ENCODE peak calls at places on chromosomes 12 and 14, in six cellular contexts. S is effector memory CD4-positive, alpha-beta T cell; V is fibroblast of lung; M is naive thymus-derived CD4-positive, alpha-beta T cell; Q is osteoblast; J is A673. F is an unnamed sample.
A peak's percentile ranks its signal among the peaks of the same experiment; 100 is the strongest.

GRCh38 chr12:47995976-47996375 is 8.3 kb downstream of the COL2A1 start:
- DNase-seq in V (peak; percentile 79), Q (peak; percentile 74), S (no peak), J (no peak), M (no peak), F (no peak)

GRCh38 chr12:40158592-40159111 is 52.8 kb upstream of the SLC2A13 start:
- DNase-seq in Q (no peak), M (no peak), J (no peak), V (no peak), S (no peak), F (no peak)

GRCh38 chr12:53820503-53820902 is 68.7 kb upstream of the CISTR start:
- DNase-seq in J (peak; percentile 63), M (no peak), S (no peak), Q (no peak), V (peak; percentile 31), F (no peak)

GRCh38 chr12:3367750-3368444 is 123.1 kb upstream of the PRMT8 start:
- DNase-seq in Q (peak; percentile 77), J (no peak), M (no peak), S (no peak), V (no peak), F (no peak)

GRCh38 chr14:103186894-103187586 is 63.8 kb downstream of the TNFAIP2 start:
- DNase-seq in M (no peak), Q (no peak), V (no peak), S (no peak), J (no peak), F (no peak)

GRCh38 chr14:64303471-64303917 is 9.3 kb upstream of the ESR2 start:
- DNase-seq in S (no peak), J (peak; percentile 81), M (peak; percentile 47), V (peak; percentile 75), Q (peak; percentile 84), F (no peak)

GRCh38 chr12:101019193-101019592 is 190.8 kb downstream of the SLC5A8 start:
- DNase-seq in M (no peak), V (no peak), S (no peak), Q (no peak), J (no peak), F (no peak)

GRCh38 chr12:104458645-104459555 is 2.2 kb downstream of the CHST11 start:
- DNase-seq in V (no peak), M (no peak), S (no peak), J (peak; percentile 14), Q (peak; percentile 94), F (peak; percentile 47)

GRCh38 chr14:99509871-99510555 is 28.8 kb downstream of the CCNK start:
- DNase-seq in Q (peak; percentile 65), J (no peak), M (no peak), V (no peak), S (no peak), F (no peak)

GRCh38 chr12:86613306-86613705 is 357.1 kb upstream of the MGAT4C start:
- DNase-seq in S (no peak), V (peak; percentile 71), J (peak; percentile 47), Q (no peak), M (no peak), F (no peak)

GRCh38 chr14:39419272-39419671 is 13.0 kb downstream of the FBXO33 start:
- DNase-seq in V (no peak), M (no peak), J (peak; percentile 17), Q (no peak), S (no peak), F (no peak)

GRCh38 chr12:11943919-11944318 is 126.8 kb upstream of the BCL2L14 start:
- DNase-seq in Q (no peak), V (no peak), S (no peak), J (no peak), M (no peak), F (no peak)

GRCh38 chr12:110174373-110174996 is 50.3 kb downstream of the IFT81 start:
- DNase-seq in V (no peak), S (no peak), Q (peak; percentile 15), J (peak; percentile 24), M (no peak), F (no peak)

GRCh38 chr14:91416744-91417133 is 881 bp downstream of the CCDC88C start:
- DNase-seq in Q (no peak), S (no peak), M (no peak), J (peak; percentile 21), V (no peak), F (no peak)

GRCh38 chr14:75736845-75737485 is 75.9 kb downstream of the TTLL5 start:
- DNase-seq in S (no peak), Q (no peak), V (no peak), J (no peak), M (no peak), F (no peak)

GRCh38 chr14:90382491-90383125 is 14.2 kb upstream of the CALM1 start:
- DNase-seq in S (peak; percentile 52), V (peak; percentile 86), J (peak; percentile 85), M (peak; percentile 75), Q (peak; percentile 77), F (peak; percentile 71)

GRCh38 chr12:54538136-54538700 is 11.2 kb upstream of the PDE1B start:
- DNase-seq in Q (no peak), J (no peak), V (no peak), S (no peak), M (no peak), F (no peak)

GRCh38 chr12:3967556-3968160 is 94.5 kb upstream of the PARP11 start:
- DNase-seq in S (no peak), J (no peak), M (no peak), V (no peak), Q (no peak), F (no peak)

GRCh38 chr12:112148031-112148513 is 22.7 kb downstream of the TRAFD1 start:
- DNase-seq in V (peak; percentile 65), Q (peak; percentile 69), M (no peak), S (no peak), J (peak; percentile 61), F (no peak)

GRCh38 chr12:7947011-7947410 is 11.0 kb upstream of the SLC2A3 start:
- DNase-seq in V (no peak), S (no peak), J (no peak), M (no peak), Q (no peak), F (no peak)

GRCh38 chr12:125017801-125018200 is 24.4 kb downstream of the BRI3BP start:
- DNase-seq in Q (no peak), V (no peak), M (no peak), J (no peak), S (no peak), F (no peak)

GRCh38 chr12:30533518-30533917 is 162.2 kb downstream of the IPO8 start:
- DNase-seq in S (no peak), M (no peak), Q (no peak), J (no peak), V (peak; percentile 19), F (no peak)

GRCh38 chr12:119668315-119668651 is 350 bp downstream of the PRKAB1 start:
- DNase-seq in M (no peak), J (no peak), Q (peak; percentile 65), V (peak; percentile 11), S (no peak), F (no peak)

GRCh38 chr14:74488788-74489397 is 4.2 kb downstream of the NPC2 start:
- DNase-seq in J (peak; percentile 11), M (no peak), Q (no peak), V (peak; percentile 53), S (no peak), F (no peak)

GRCh38 chr12:40942326-40942725 is 245.8 kb upstream of the PDZRN4 start:
- DNase-seq in Q (no peak), S (no peak), M (no peak), J (no peak), V (no peak), F (no peak)

GRCh38 chr12:31736472-31736871 is 7.7 kb upstream of the AMN1 start:
- DNase-seq in J (no peak), M (peak; percentile 68), S (peak; percentile 59), V (peak; percentile 36), Q (peak; percentile 71), F (no peak)

GRCh38 chr12:6327159-6327558 is 14.7 kb downstream of the TNFRSF1A start:
- DNase-seq in M (no peak), S (no peak), Q (peak; percentile 86), J (no peak), V (no peak), F (no peak)

GRCh38 chr12:6328045-6328779 is 13.7 kb downstream of the TNFRSF1A start:
- DNase-seq in Q (peak; percentile 91), J (no peak), V (no peak), S (no peak), M (no peak), F (no peak)

GRCh38 chr12:6326316-6326959 is 15.4 kb downstream of the TNFRSF1A start:
- DNase-seq in S (no peak), V (peak; percentile 68), J (peak; percentile 82), M (no peak), Q (peak; percentile 96), F (no peak)

GRCh38 chr12:6328945-6329692 is 12.8 kb downstream of the TNFRSF1A start:
- DNase-seq in S (no peak), V (no peak), J (no peak), Q (peak; percentile 32), M (no peak), F (no peak)

DNA sequence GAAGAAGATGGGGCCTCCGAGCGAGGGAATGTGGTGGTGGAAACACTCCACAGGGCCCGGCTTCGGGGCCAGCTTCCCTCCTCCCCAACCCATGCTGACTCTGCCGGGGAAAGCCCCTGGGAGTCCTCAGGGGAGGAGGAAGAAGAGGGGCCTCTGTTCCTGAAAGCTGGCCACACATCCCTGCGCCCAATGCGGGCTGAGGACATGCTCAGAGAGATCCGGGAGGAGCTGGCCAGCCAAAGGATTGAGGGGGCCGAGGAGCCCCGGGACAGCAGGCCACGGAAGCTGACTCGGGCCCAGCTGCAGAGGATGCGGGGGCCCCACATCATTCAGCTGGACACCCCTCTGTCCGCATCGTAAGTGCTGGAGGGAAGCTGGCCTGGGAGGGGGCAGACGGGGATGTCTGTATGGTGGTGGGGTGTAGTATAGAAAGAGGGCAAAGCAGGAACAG is 14.3 kb downstream of the TNFRSF1A start:
- DNase-seq in Q (peak; percentile 87), S (no peak), V (no peak), M (no peak), J (no peak), F (no peak)
- H3K36me3 ChIP-seq in Q (peaks cover 73% of the 10 kb centered on the region), S (peaks cover 42% of the 10 kb centered on the region), V (peaks cover 45% of the 10 kb centered on the region), M (peaks cover 18% of the 10 kb centered on the region), J (peaks cover 41% of the 10 kb centered on the region), F (peaks cover 9% of the 10 kb centered on the region)

GRCh38 chr14:105876829-105877228 is 350.4 kb downstream of the TMEM121 start:
- DNase-seq in Q (no peak), V (no peak), J (no peak), S (no peak), M (no peak), F (peak; percentile 13)
- H3K9me3 ChIP-seq in Q (no peaks in the 10 kb centered on the region), V (no peaks in the 10 kb centered on the region), J (no peaks in the 10 kb centered on the region), S (no peaks in the 10 kb centered on the region), M (no peaks in the 10 kb centered on the region), F (no peaks in the 10 kb centered on the region)

DNA sequence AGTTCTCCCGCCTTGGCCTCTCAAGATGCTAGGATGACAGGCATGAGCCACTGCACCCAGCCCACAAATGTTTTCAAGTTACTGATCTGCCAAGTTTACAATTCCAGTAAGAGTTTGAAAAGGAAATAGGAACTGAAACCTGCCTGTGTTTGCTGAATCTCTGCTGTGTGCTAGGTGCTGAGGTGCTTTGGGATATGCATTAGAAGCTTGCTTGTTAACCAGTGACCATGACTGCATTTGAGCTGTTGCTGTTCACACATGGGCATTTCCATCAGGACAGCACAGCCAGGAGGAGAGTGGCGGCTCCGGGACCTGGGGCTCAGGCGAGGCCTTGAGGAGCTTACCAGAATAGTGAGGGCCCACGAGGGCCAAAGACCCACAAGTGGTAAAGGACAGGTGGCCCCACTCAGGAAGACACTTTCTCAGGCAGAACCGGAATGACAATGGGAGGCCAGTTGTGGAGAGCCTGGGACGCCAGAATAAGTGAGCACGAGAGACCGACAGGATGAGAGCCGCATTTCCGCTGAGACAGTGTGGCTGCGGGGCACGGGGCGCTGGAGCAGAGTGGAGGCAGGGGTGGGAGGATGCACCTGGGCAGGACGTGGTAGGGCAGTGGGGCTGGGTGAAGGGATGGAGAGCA is 54.5 kb upstream of the MMP17 start:
- DNase-seq in Q (no peak), S (no peak), J (no peak), M (peak; percentile 18), V (no peak), F (no peak)
- H3K36me3 ChIP-seq in Q (peaks cover 58% of the 10 kb centered on the region), S (peaks cover 33% of the 10 kb centered on the region), J (peaks cover 22% of the 10 kb centered on the region), M (peaks cover 5% of the 10 kb centered on the region), V (peaks cover 15% of the 10 kb centered on the region), F (no peaks in the 10 kb centered on the region)

GRCh38 chr14:87540339-87540738 is 452.6 kb downstream of the GALC start:
- DNase-seq in S (no peak), V (no peak), Q (no peak), M (no peak), J (no peak), F (no peak)
- H3K9me3 ChIP-seq in S (no peaks in the 10 kb centered on the region), V (no peaks in the 10 kb centered on the region), Q (peaks cover 7% of the 10 kb centered on the region), M (no peaks in the 10 kb centered on the region), J (no peaks in the 10 kb centered on the region), F (peaks cover 4% of the 10 kb centered on the region)